ENCODE peak calls at places on chromosomes 11 and 22, in seven cellular contexts. P is right lobe of liver, S is HFF-Myc, J is fibroblast of the aortic adventitia, A is pancreas, N is astrocyte of the spinal cord, Z is HL-60. B is an unnamed sample.

GRCh38 chr22:39839198-39839597 is 54.4 kb downstream of the ENTHD1 start:
- DNase-seq in Z (no peak), N (no peak), S (no peak), J (no peak), P (no peak), A (no peak), B (no peak)

GRCh38 chr11:20873054-20873453 is 203.7 kb downstream of the NELL1 start:
- DNase-seq in N (no peak), J (no peak), Z (peak), A (no peak), S (no peak), P (no peak), B (no peak)

GRCh38 chr11:61947486-61948210 is 2.5 kb upstream of the BEST1 start:
- DNase-seq in N (peak), A (peak), P (peak), Z (peak), J (peak), S (peak), B (peak)

GRCh38 chr11:953513-953912 is 27.8 kb downstream of the AP2A2 start:
- DNase-seq in Z (no peak), N (no peak), S (no peak), J (no peak), A (peak), P (peak), B (no peak)

GRCh38 chr11:64876226-64876750 is 2.1 kb downstream of the EHD1 start:
- DNase-seq in N (no peak), Z (no peak), A (no peak), S (no peak), P (no peak), J (no peak), B (no peak)

GRCh38 chr22:48197189-48197690 is 1434.8 kb downstream of the TBC1D22A start:
- DNase-seq in N (no peak), Z (no peak), S (no peak), P (no peak), J (no peak), A (no peak), B (no peak)

GRCh38 chr11:57277845-57278720 is 41.0 kb upstream of the APLNR start:
- DNase-seq in P (peak), Z (peak), S (peak), N (peak), A (no peak), J (peak), B (peak)

GRCh38 chr22:40123387-40123786 is 54.3 kb upstream of the TNRC6B start:
- DNase-seq in P (no peak), A (no peak), J (peak), Z (no peak), N (no peak), S (no peak), B (no peak)

GRCh38 chr11:3949132-3949531 is 93.7 kb downstream of the STIM1 start:
- DNase-seq in S (no peak), A (no peak), Z (no peak), J (no peak), P (no peak), N (no peak), B (no peak)

GRCh38 chr11:119153049-119153818 is 4.4 kb downstream of the ABCG4 start:
- DNase-seq in P (no peak), A (no peak), S (no peak), Z (no peak), N (no peak), J (no peak), B (no peak)

GRCh38 chr22:36339171-36340065 is 48.3 kb downstream of the MYH9 start:
- DNase-seq in S (no peak), Z (no peak), N (peak), J (peak), P (no peak), A (no peak), B (peak)

GRCh38 chr22:45997775-45998637 is 21.0 kb upstream of the WNT7B start:
- DNase-seq in P (peak), A (peak), J (no peak), S (no peak), Z (peak), N (no peak), B (no peak)

GRCh38 chr22:27108425-27109114 is 451.2 kb downstream of the MIAT start:
- DNase-seq in N (no peak), P (no peak), J (peak), Z (no peak), A (peak), S (no peak), B (no peak)

GRCh38 chr11:12126352-12127019 is 16.1 kb downstream of the MICAL2 start:
- DNase-seq in S (peak), N (peak), A (no peak), P (no peak), Z (peak), J (peak), B (peak)

GRCh38 chr11:22764732-22765131 is 64.9 kb downstream of the SVIP start:
- DNase-seq in S (no peak), A (no peak), N (no peak), J (no peak), Z (no peak), P (no peak), B (no peak)

GRCh38 chr22:24521791-24522245 is 26.7 kb downstream of the UPB1 start:
- DNase-seq in Z (peak), S (no peak), N (peak), P (no peak), J (peak), A (peak), B (peak)

GRCh38 chr11:3614742-3615171 is 27.0 kb downstream of the ART5 start:
- DNase-seq in P (no peak), A (no peak), S (no peak), N (no peak), Z (peak), J (no peak), B (no peak)

GRCh38 chr22:46057206-46057605 is 80.2 kb upstream of the WNT7B start:
- DNase-seq in Z (no peak), S (no peak), A (peak), P (peak), J (peak), N (peak), B (no peak)

GRCh38 chr22:46614070-46614931 is 5.9 kb upstream of the GRAMD4 start:
- DNase-seq in S (no peak), N (no peak), J (no peak), A (no peak), Z (peak), P (no peak), B (no peak)

GRCh38 chr11:119666463-119667131 is 62.4 kb downstream of the NECTIN1 start:
- DNase-seq in J (peak), P (peak), S (peak), N (peak), Z (peak), A (peak), B (peak)

GRCh38 chr22:50157976-50158375 is 12.6 kb upstream of the PANX2 start:
- DNase-seq in N (no peak), P (no peak), J (no peak), A (no peak), S (no peak), Z (no peak), B (no peak)

GRCh38 chr22:45064313-45065268 is 54.8 kb upstream of the PHF21B start:
- DNase-seq in Z (no peak), P (no peak), A (peak), J (peak), S (peak), N (peak), B (peak)

GRCh38 chr11:117657801-117658200 is 139.2 kb downstream of the DSCAML1 start:
- DNase-seq in N (no peak), J (no peak), P (no peak), A (peak), S (no peak), Z (no peak), B (no peak)

GRCh38 chr11:93570759-93571413 is 27.7 kb upstream of the SMCO4 start:
- DNase-seq in N (peak), A (no peak), P (peak), Z (no peak), J (peak), S (peak), B (peak)

GRCh38 chr11:109862808-109863207 is 230.4 kb upstream of the ZC3H12C start:
- DNase-seq in S (no peak), P (no peak), J (peak), N (no peak), A (no peak), Z (no peak), B (no peak)

GRCh38 chr11:108223449-108224149 is 732 bp downstream of the ATM start:
- DNase-seq in Z (peak), J (peak), N (peak), S (no peak), A (no peak), P (no peak), B (peak)

GRCh38 chr11:116062526-116063171 is 558.4 kb upstream of the CADM1 start:
- DNase-seq in N (no peak), J (no peak), P (no peak), A (no peak), Z (no peak), S (no peak), B (no peak)

GRCh38 chr11:19951558-19952083 is 208.7 kb downstream of the DBX1 start:
- DNase-seq in Z (no peak), P (no peak), N (peak), S (no peak), A (no peak), J (peak), B (no peak)

GRCh38 chr22:33921576-33922181 is 1.4 kb upstream of the LARGE1 start:
- DNase-seq in J (peak), N (peak), S (no peak), P (peak), A (peak), Z (no peak), B (peak)

GRCh38 chr11:86103808-86104207 is 34.9 kb upstream of the PICALM start:
- DNase-seq in P (no peak), J (no peak), S (no peak), N (no peak), Z (no peak), A (no peak), B (no peak)

GRCh38 chr11:15127341-15127740 is 12.6 kb downstream of the INSC start:
- DNase-seq in P (no peak), N (peak), Z (no peak), J (peak), A (no peak), S (no peak), B (peak)

GRCh38 chr11:118233377-118233776 is 8.6 kb upstream of the JAML start:
- DNase-seq in P (no peak), S (no peak), N (no peak), Z (no peak), J (no peak), A (no peak), B (no peak)

GRCh38 chr11:20601221-20601914 is 2.0 kb downstream of the SLC6A5 start:
- DNase-seq in N (no peak), P (no peak), S (no peak), A (no peak), J (no peak), Z (no peak), B (no peak)

GRCh38 chr22:39254789-39255298 is 10.1 kb upstream of the PDGFB start:
- DNase-seq in P (no peak), J (peak), S (no peak), Z (no peak), A (peak), N (peak), B (peak)

GRCh38 chr11:16511109-16511806 is 154.9 kb upstream of the SOX6 start:
- DNase-seq in N (peak), P (no peak), J (no peak), A (no peak), S (peak), Z (no peak), B (peak)

GRCh38 chr11:94794287-94795168 is 26.4 kb downstream of the AMOTL1 start:
- DNase-seq in N (peak), J (peak), Z (no peak), P (peak), S (peak), A (peak), B (peak)
- H3K4me3 ChIP-seq in N (peak), J (peak), Z (no peak), P (peak), S (peak), A (no peak), B (peak)

GRCh38 chr11:8714622-8715225 is 32.1 kb downstream of the RPL27A start:
- DNase-seq in Z (no peak), J (no peak), S (no peak), P (no peak), N (no peak), A (peak), B (no peak)

GRCh38 chr11:8715501-8715900 is 32.9 kb downstream of the RPL27A start:
- DNase-seq in Z (peak), S (no peak), A (peak), P (no peak), J (no peak), N (no peak), B (no peak)

GRCh38 chr11:8717876-8718753 is 35.5 kb downstream of the RPL27A start:
- DNase-seq in A (peak), P (peak), N (peak), Z (peak), J (peak), S (peak), B (peak)

GRCh38 chr11:8719260-8720190 is 36.9 kb downstream of the RPL27A start:
- DNase-seq in J (peak), N (peak), Z (no peak), P (no peak), S (peak), A (peak), B (peak)

DNA sequence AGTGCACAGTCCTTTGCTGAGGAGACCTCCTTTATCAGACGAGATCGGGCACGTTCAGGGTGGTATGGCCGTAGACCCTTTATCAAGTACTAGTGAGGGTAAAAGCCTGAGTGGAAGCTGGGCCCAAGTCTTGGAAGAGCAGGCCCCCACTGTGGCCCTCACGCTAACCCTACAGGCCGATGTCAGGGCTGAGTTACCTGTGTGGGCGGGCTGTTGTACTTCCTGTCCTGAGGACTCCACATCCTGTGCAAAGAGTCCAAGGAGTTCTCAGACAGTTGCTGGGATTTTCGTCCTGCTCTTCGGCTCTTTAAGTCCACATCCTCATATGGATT is 34.9 kb downstream of the RPL27A start:
- DNase-seq in A (peak), S (no peak), J (no peak), P (no peak), N (no peak), Z (no peak), B (no peak)
- H3K4me3 ChIP-seq in A (no peak), S (peak), J (no peak), P (no peak), N (no peak), Z (no peak), B (no peak)

GRCh38 chr11:6475936-6476335 is 2.2 kb upstream of the TRIM3 start:
- DNase-seq in J (no peak), Z (no peak), N (no peak), S (no peak), A (no peak), P (no peak), B (no peak)

GRCh38 chr11:6474806-6475500 is 1.2 kb upstream of the TRIM3 start:
- DNase-seq in J (no peak), Z (no peak), A (no peak), S (no peak), N (no peak), P (no peak), B (no peak)

GRCh38 chr11:6473481-6474422 is at the start of gene TRIM3:
- DNase-seq in P (peak), S (peak), Z (peak), A (peak), J (peak), N (peak), B (peak)

GRCh38 chr11:6474423-6474792 is 667 bp upstream of the TRIM3 start:
- DNase-seq in N (no peak), J (no peak), P (no peak), Z (no peak), A (no peak), S (no peak), B (no peak)

DNA sequence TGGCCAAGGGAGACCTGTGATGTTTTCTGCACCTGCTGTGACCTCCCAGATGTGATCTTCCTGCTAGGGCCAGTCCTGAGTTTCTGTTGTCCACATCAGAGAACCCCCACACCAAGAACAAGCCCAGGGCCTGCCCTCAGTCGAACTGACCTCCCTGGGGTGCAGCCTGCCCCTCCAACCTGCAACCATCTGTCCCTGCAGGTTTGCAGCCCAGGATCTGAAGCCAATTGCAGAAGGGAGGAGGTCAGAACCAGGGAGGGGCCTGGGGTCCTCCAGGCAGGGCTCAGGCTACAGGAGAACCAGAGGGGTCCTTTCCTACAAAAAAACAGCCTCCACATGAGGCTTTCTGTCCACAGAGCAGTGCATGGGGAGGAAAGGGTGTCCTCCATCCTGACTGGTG is 807 bp downstream of the TRIM3 start:
- DNase-seq in P (no peak), J (no peak), N (no peak), Z (no peak), A (no peak), S (no peak), B (no peak)
- H3K4me3 ChIP-seq in P (peak), J (peak), N (peak), Z (peak), A (peak), S (peak), B (peak)

GRCh38 chr11:68140496-68141246 is 19.5 kb upstream of the CHKA start:
- DNase-seq in S (no peak), P (no peak), J (no peak), Z (no peak), N (no peak), A (peak), B (no peak)

GRCh38 chr11:68143310-68143689 is 22.1 kb upstream of the CHKA start:
- DNase-seq in Z (no peak), A (no peak), P (no peak), N (no peak), S (no peak), J (no peak), B (no peak)

GRCh38 chr11:68142441-68143309 is 21.5 kb upstream of the CHKA start:
- DNase-seq in N (no peak), A (peak), P (no peak), Z (no peak), S (no peak), J (no peak), B (no peak)

GRCh38 chr11:68142028-68142412 is 20.8 kb upstream of the CHKA start:
- DNase-seq in Z (peak), P (no peak), J (no peak), N (no peak), A (peak), S (no peak), B (no peak)

GRCh38 chr11:68141247-68142027 is 20.2 kb upstream of the CHKA start:
- DNase-seq in Z (no peak), P (no peak), S (no peak), N (no peak), A (no peak), J (no peak), B (no peak)
- H3K4me3 ChIP-seq in Z (no peak), P (no peak), S (no peak), N (no peak), A (no peak), J (no peak), B (no peak)

GRCh38 chr11:125164091-125164421 is 495 bp upstream of the PKNOX2 start:
- DNase-seq in N (no peak), S (no peak), J (no peak), Z (no peak), P (no peak), A (no peak), B (no peak)
- H3K4me3 ChIP-seq in N (peak), S (no peak), J (peak), Z (no peak), P (no peak), A (peak), B (peak)

B was measured in brain microvascular endothelial cell.